ENCODE peak calls at places on chromosomes 12 and 14, in five cellular contexts. S, H, R, Q and X are unnamed samples.

GRCh38 chr14:104931771-104932675 is 7.3 kb downstream of the PLD4 start:
- DNase-seq in S (peak), H (no peak), R (peak), Q (peak), X (no peak)

GRCh38 chr12:48199784-48200198 is 3.3 kb downstream of the OR10AD1 start:
- DNase-seq in H (peak), R (no peak), S (no peak), Q (no peak), X (no peak)

GRCh38 chr12:9049520-9050133 is 60.3 kb downstream of the KLRG1 start:
- DNase-seq in Q (peak), S (no peak), R (no peak), H (peak), X (peak)

GRCh38 chr12:58955849-58956248 is 35.5 kb upstream of the LRIG3 start:
- DNase-seq in Q (no peak), S (no peak), R (no peak), H (no peak), X (no peak)

GRCh38 chr12:2958432-2959193 is 584 bp upstream of the TEAD4 start:
- DNase-seq in H (peak), R (peak), Q (peak), S (no peak), X (peak)

GRCh38 chr12:49706351-49707126 is 666 bp downstream of the FMNL3 start:
- DNase-seq in R (peak), S (peak), Q (peak), H (peak), X (peak)

GRCh38 chr12:132419612-132420237 is 70.2 kb upstream of the FBRSL1 start:
- DNase-seq in S (no peak), R (no peak), H (no peak), Q (no peak), X (no peak)

GRCh38 chr14:20415723-20416622 is 2.7 kb upstream of the TEP1 start:
- DNase-seq in Q (peak), H (peak), S (no peak), R (no peak), X (peak)

GRCh38 chr12:2435511-2435910 is 359.3 kb upstream of the FKBP4 start:
- DNase-seq in S (no peak), R (no peak), Q (no peak), H (no peak), X (no peak)

GRCh38 chr14:20657216-20658211 is 16.0 kb upstream of the OR6S1 start:
- DNase-seq in H (no peak), S (no peak), Q (peak), R (no peak), X (peak)

GRCh38 chr14:88598097-88598675 is 35.3 kb downstream of the ZC3H14 start:
- DNase-seq in R (no peak), S (no peak), Q (no peak), H (no peak), X (no peak)

GRCh38 chr12:41293011-41293410 is 104.9 kb downstream of the PDZRN4 start:
- DNase-seq in H (no peak), R (no peak), Q (no peak), S (no peak), X (peak)

GRCh38 chr14:104659764-104660523 is 29.5 kb upstream of the INF2 start:
- DNase-seq in H (no peak), R (no peak), Q (no peak), S (no peak), X (no peak)

GRCh38 chr12:2374092-2374740 is 321.4 kb downstream of the CACNA1C start:
- DNase-seq in H (peak), Q (no peak), S (no peak), R (no peak), X (no peak)

GRCh38 chr14:53999061-53999488 is 42.5 kb upstream of the BMP4 start:
- DNase-seq in H (peak), S (no peak), Q (no peak), R (no peak), X (peak)

GRCh38 chr12:95318071-95318545 is 100.5 kb downstream of the VEZT start:
- DNase-seq in H (peak), R (no peak), Q (no peak), S (no peak), X (peak)

GRCh38 chr12:60501124-60501729 is 905.4 kb downstream of the SLC16A7 start:
- DNase-seq in S (no peak), R (no peak), Q (no peak), H (peak), X (no peak)

GRCh38 chr14:58216544-58216943 is 16.6 kb downstream of the ACTR10 start:
- DNase-seq in S (no peak), H (no peak), Q (no peak), R (no peak), X (no peak)

GRCh38 chr14:52312872-52313492 is 1.1 kb upstream of the PTGER2 start:
- DNase-seq in H (peak), Q (no peak), R (no peak), S (no peak), X (no peak)

GRCh38 chr14:69045857-69046351 is 66.8 kb upstream of the ACTN1 start:
- DNase-seq in S (no peak), Q (no peak), H (peak), R (no peak), X (no peak)

GRCh38 chr12:64714551-64714968 is 44.6 kb downstream of the GNS start:
- DNase-seq in H (no peak), Q (no peak), R (no peak), S (no peak), X (no peak)

GRCh38 chr12:95547522-95548055 is 3.7 kb downstream of the USP44 start:
- DNase-seq in Q (no peak), R (no peak), H (peak), S (no peak), X (no peak)

GRCh38 chr12:67327466-67327865 is 58.3 kb downstream of the CAND1 start:
- DNase-seq in H (no peak), R (no peak), S (no peak), Q (no peak), X (no peak)

GRCh38 chr12:49703647-49704137 is 3.5 kb downstream of the FMNL3 start:
- DNase-seq in H (peak), R (no peak), S (no peak), Q (no peak), X (no peak)

GRCh38 chr12:131829351-131829794 is 1.2 kb downstream of the MMP17 start:
- DNase-seq in S (no peak), R (no peak), Q (no peak), H (no peak), X (no peak)

GRCh38 chr14:65296402-65296801 is 116.1 kb upstream of the FUT8 start:
- DNase-seq in S (no peak), Q (no peak), H (peak), R (no peak), X (no peak)

GRCh38 chr14:56199095-56199975 is 81.1 kb downstream of the PELI2 start:
- DNase-seq in H (peak), S (peak), Q (no peak), R (no peak), X (no peak)

GRCh38 chr12:65953621-65954020 is 129.3 kb downstream of the HMGA2 start:
- DNase-seq in S (no peak), R (no peak), Q (no peak), H (peak), X (no peak)

GRCh38 chr14:61106627-61107147 is 125.6 kb downstream of the SLC38A6 start:
- DNase-seq in H (no peak), Q (no peak), R (no peak), S (no peak), X (no peak)

GRCh38 chr12:67239061-67239460 is 30.1 kb upstream of the CAND1 start:
- DNase-seq in R (no peak), H (no peak), S (no peak), Q (no peak), X (no peak)

GRCh38 chr14:67411820-67412421 is at the start of gene PLEK2:
- DNase-seq in H (peak), R (no peak), S (no peak), Q (no peak), X (peak)

GRCh38 chr12:24861751-24862575 is 86.9 kb downstream of the BCAT1 start:
- DNase-seq in H (peak), Q (no peak), R (no peak), S (no peak), X (no peak)

GRCh38 chr14:90168425-90169105 is 87.8 kb upstream of the PSMC1 start:
- DNase-seq in R (no peak), Q (no peak), S (no peak), H (peak), X (no peak)

GRCh38 chr14:24535737-24536136 is 27.7 kb upstream of the CMA1 start:
- DNase-seq in R (no peak), Q (no peak), S (no peak), H (no peak), X (no peak)

GRCh38 chr12:27142102-27142721 is 59.8 kb upstream of the C12orf71 start:
- DNase-seq in R (no peak), Q (peak), S (peak), H (peak), X (peak)

GRCh38 chr12:66742508-66743367 is 63.9 kb upstream of the GRIP1 start:
- DNase-seq in S (no peak), Q (no peak), R (no peak), H (no peak), X (no peak)

GRCh38 chr12:18151036-18151435 is 61.0 kb upstream of the RERGL start:
- DNase-seq in Q (no peak), R (no peak), H (no peak), S (no peak), X (no peak)

DNA sequence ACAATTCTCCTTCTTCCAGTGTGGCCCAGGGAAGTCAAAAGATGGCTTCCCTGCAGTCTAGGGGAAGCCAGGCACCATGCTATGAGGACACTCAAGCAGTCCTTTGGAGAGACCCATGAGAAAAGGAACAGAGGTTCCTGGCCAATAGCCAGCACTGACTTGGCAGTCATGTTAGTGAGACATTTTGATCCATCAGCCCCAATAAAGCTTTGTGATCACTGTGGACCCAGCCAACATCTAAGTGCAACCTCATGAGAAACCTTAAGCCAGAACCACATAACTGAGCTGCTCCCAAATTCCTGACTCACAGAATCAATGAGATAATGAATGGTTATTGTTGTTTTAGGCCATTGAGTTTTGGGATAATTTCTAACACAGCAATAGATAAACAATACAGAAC is 51.0 kb upstream of the NAP1L1 start:
- DNase-seq in H (peak), Q (no peak), R (no peak), S (no peak), X (no peak)
- TF ChIP-seq CTCF in H (no peak), Q (no peak), R (no peak), S (no peak), X (no peak)

GRCh38 chr12:103705927-103706326 is 118.9 kb downstream of the STAB2 start:
- DNase-seq in S (no peak), Q (peak), R (no peak), H (no peak), X (no peak)
- TF ChIP-seq CTCF in S (no peak), Q (peak), R (no peak), H (no peak), X (no peak)

GRCh38 chr12:53381739-53382630 is 2.0 kb downstream of the SP1 start:
- DNase-seq in R (peak), Q (peak), H (peak), S (peak), X (peak)
- TF ChIP-seq CTCF in R (peak), Q (peak), H (peak), S (peak), X (peak)

GRCh38 chr14:83988274-83988673 is 1541.7 kb upstream of the FLRT2 start:
- DNase-seq in R (no peak), Q (no peak), S (no peak), H (no peak), X (no peak)
- TF ChIP-seq CTCF in R (peak), Q (no peak), S (no peak), H (no peak), X (no peak)

DNA sequence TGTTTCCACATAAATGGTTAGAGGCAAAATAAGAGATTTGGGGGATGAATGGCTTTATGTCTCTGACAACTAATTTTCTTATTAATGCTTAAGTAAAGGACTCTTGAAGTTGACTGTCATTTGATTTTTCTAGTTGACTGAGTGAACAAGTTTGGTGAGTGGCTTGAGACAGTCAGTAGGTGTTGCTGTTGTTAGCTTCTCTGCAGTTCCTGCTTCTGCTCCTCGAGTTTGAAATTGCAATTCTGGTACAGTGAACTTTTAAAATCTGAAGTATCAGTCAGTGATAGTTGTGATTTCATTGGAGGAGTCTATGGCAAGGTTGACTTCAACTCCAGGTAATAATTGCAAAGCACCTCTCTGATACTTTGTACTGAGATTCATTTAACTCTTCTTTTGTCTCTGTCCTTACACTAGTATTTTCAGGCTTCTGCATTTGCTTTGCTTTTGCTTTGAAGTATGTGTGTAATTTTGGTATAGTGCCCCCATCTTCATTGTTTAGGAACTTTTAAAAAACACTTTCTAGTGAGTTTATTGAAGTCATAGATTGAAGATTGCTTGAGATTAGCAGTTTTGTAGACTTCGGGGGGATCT is 415.5 kb downstream of the PCNX1 start:
- DNase-seq in R (no peak), H (peak), Q (no peak), S (no peak), X (peak)
- TF ChIP-seq CTCF in R (peak), H (peak), Q (no peak), S (peak), X (peak)

GRCh38 chr12:101230547-101230946 is 20.5 kb upstream of the SLC5A8 start:
- DNase-seq in Q (no peak), H (peak), S (no peak), R (no peak), X (peak)

GRCh38 chr12:101229841-101230241 is 19.8 kb upstream of the SLC5A8 start:
- DNase-seq in R (no peak), H (no peak), S (no peak), Q (no peak), X (no peak)

GRCh38 chr12:101231626-101232025 is 21.6 kb upstream of the SLC5A8 start:
- DNase-seq in Q (no peak), S (no peak), H (no peak), R (no peak), X (no peak)

GRCh38 chr12:101238806-101239329 is 28.8 kb upstream of the SLC5A8 start:
- DNase-seq in Q (no peak), S (no peak), R (no peak), H (no peak), X (no peak)

GRCh38 chr12:101235686-101236085 is 25.6 kb upstream of the SLC5A8 start:
- DNase-seq in H (no peak), Q (no peak), R (no peak), S (no peak), X (no peak)
- TF ChIP-seq CTCF in H (no peak), Q (no peak), R (no peak), S (no peak), X (no peak)

GRCh38 chr14:71751264-71751663 is 181.0 kb upstream of the RGS6 start:
- DNase-seq in Q (no peak), H (no peak), R (no peak), S (no peak), X (no peak)

GRCh38 chr14:71752111-71752738 is 180.0 kb upstream of the RGS6 start:
- DNase-seq in Q (no peak), R (no peak), S (no peak), H (no peak), X (no peak)

GRCh38 chr14:71753976-71754375 is 178.3 kb upstream of the RGS6 start:
- DNase-seq in R (no peak), Q (no peak), H (no peak), S (no peak), X (no peak)

GRCh38 chr14:71754422-71755095 is 177.7 kb upstream of the RGS6 start:
- DNase-seq in R (no peak), S (no peak), Q (no peak), H (no peak), X (peak)

DNA sequence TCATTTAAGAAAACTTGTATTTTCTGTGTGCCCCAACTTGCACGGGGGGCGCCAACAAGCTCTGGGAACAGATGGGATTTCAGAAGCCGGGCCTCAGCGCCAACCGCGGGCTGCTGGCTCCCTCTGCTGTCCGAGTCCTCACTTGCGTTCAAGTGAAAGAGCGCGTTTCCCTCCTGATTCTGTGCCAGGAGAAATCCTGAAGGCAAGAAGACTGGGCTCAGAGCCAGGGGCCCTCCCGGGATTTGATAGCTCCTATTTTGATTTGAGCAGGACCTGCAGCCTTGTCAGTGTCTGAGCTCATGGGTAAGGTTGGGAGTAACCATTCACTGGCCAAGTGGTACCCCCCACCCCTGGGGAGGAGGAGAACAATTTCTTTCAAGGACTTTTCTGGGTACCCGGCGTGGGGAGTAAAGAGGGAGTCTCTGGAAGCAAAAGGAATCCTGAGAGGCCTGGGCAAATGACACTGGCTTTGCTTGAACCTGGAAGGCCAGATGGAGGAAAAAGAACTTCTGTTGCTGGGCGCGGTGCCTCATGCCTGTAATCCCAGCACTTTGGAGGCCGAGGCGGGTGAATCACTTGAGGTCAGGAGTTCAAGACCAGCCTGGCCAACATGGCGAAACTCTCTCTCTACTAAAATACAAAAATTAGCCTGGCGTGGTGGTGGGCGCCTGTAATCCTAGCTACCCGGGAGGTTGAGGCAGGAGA is 179.0 kb upstream of the RGS6 start:
- DNase-seq in H (peak), Q (peak), R (peak), S (peak), X (peak)
- TF ChIP-seq CTCF in H (peak), Q (peak), R (peak), S (peak), X (peak)

DNA sequence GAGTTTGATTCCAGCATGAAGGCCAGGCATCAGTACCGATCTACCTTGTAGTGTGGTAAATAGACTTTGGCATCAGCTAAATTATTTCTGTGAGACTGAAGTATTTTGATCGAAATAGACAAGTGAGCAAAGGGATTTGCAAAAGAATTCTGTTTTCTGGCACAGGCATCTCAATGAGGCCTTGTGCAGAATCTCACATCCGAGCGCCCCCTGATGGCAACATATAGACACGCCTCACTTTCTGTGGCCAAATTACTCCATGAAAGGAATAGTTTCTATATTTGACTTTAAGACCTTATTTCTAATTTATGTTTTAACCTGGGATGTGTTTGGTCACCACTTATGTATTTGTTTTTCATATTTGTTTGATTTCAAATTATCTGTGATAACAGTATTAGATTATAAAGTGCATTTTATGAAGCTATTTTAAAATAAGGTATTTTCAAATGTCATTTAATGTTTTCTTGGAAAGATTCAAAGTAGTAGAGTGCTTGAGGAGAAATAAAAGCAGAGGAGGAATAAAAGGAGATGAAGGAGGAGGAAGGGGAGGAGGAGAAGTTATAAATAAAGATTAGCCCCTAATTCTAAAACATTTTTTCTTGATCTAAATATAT is 731.9 kb downstream of the NRXN3 start:
- DNase-seq in S (no peak), R (peak), Q (peak), H (peak), X (no peak)
- TF ChIP-seq CTCF in S (peak), R (peak), Q (peak), H (peak), X (peak)

DNA sequence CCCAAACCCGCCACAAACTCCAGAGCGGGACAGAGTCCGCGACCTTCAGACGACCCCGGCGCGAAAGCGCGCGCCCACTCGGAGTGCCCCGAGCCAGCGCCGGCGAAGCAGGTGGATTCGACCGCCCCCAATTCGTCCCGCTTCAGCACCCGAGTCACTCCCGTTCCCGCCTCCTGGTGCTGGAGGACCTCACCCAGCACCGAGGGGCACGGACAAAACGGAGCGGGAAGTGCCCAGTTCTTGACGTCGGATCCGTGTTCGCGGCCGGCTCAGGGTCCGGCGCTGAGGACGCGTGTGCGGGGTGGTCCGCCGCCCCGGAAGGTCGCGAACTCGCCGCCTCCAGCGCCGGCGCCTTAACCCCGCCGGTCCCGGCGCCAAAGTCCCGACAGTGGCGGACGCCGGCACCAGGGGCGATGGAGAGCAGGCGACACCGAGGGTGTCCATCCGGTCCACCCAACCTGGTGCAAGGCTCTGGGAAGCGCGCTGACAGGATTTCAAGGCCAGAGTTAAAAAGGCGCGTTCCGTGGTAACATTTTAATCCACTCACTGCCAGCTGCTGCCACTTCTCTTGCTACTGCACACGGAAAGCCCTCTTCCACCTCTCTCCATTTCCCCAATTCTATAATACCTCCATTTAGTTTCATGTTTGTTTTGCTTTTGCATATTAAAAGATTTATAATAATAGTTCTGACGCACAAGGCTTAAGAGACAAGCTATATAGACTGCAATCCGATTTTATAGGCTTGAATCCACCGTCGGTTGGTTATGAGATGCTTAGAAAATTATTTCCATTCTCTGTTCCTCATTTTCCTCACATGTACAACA is 240.0 kb upstream of the CPNE8 start:
- DNase-seq in H (peak), Q (peak), S (peak), R (peak), X (no peak)
- TF ChIP-seq CTCF in H (peak), Q (peak), S (peak), R (peak), X (no peak)